ENCODE peak calls at places on chromosomes 5 and 9, in seven cellular contexts. B is transverse colon, H is prostate gland, D is breast epithelium, Z is vagina, E is endothelial cell of umbilical vein, P is spleen. Y is an unnamed sample.
A peak's percentile ranks its signal among the peaks of the same experiment; 100 is the strongest.

GRCh38 chr5:138595396-138595795 is 20.2 kb upstream of the HSPA9 start:
- DNase-seq in B (no peak), H (peak; percentile 16), D (no peak), Z (no peak), E (no peak), P (no peak), Y (no peak)

GRCh38 chr5:102946971-102947370 is 173.0 kb downstream of the GIN1 start:
- DNase-seq in B (no peak), H (no peak), D (no peak), Z (no peak), E (no peak), P (no peak), Y (no peak)

GRCh38 chr5:169307648-169308047 is 6.7 kb upstream of the SLIT3 start:
- DNase-seq in B (no peak), H (no peak), D (no peak), Z (no peak), E (no peak), P (no peak), Y (no peak)

GRCh38 chr9:36363448-36363847 is 36.6 kb downstream of the RNF38 start:
- DNase-seq in B (no peak), H (no peak), D (no peak), Z (no peak), E (no peak), P (no peak), Y (no peak)

GRCh38 chr5:34686762-34687268 is 30.7 kb downstream of the RAI14 start:
- DNase-seq in B (peak; percentile 84), H (no peak), D (no peak), Z (peak; percentile 94), E (peak; percentile 97), P (no peak), Y (peak; percentile 86)

GRCh38 chr5:155144956-155145355 is 131.4 kb downstream of the KIF4B start:
- DNase-seq in B (no peak), H (no peak), D (no peak), Z (no peak), E (no peak), P (no peak), Y (no peak)

GRCh38 chr9:97300586-97300985 is 6.9 kb upstream of the CCDC180 start:
- DNase-seq in B (no peak), H (no peak), D (no peak), Z (no peak), E (no peak), P (no peak), Y (no peak)

GRCh38 chr9:116576386-116576785 is 110.7 kb upstream of the TRIM32 start:
- DNase-seq in B (no peak), H (no peak), D (no peak), Z (no peak), E (no peak), P (no peak), Y (no peak)

GRCh38 chr5:142441638-142442037 is 116.8 kb upstream of the SPRY4 start:
- DNase-seq in B (peak; percentile 27), H (no peak), D (no peak), Z (no peak), E (no peak), P (no peak), Y (no peak)

GRCh38 chr5:83964235-83964634 is 243.6 kb upstream of the HAPLN1 start:
- DNase-seq in B (no peak), H (no peak), D (no peak), Z (no peak), E (peak; percentile 32), P (no peak), Y (no peak)

GRCh38 chr9:107872457-107873192 is 383.1 kb upstream of the KLF4 start:
- DNase-seq in B (no peak), H (no peak), D (no peak), Z (no peak), E (no peak), P (no peak), Y (no peak)

GRCh38 chr9:108185613-108186012 is 670.2 kb downstream of the ACTL7B start:
- DNase-seq in B (no peak), H (no peak), D (no peak), Z (no peak), E (no peak), P (no peak), Y (no peak)

GRCh38 chr9:77926314-77926959 is 105.2 kb downstream of the GNAQ start:
- DNase-seq in B (no peak), H (no peak), D (no peak), Z (no peak), E (peak; percentile 73), P (no peak), Y (no peak)

GRCh38 chr5:173394701-173395100 is 66.5 kb upstream of the STC2 start:
- DNase-seq in B (no peak), H (no peak), D (no peak), Z (no peak), E (no peak), P (no peak), Y (no peak)

GRCh38 chr5:69231851-69232250 is 2.8 kb upstream of the CDK7 start:
- DNase-seq in B (no peak), H (no peak), D (no peak), Z (no peak), E (no peak), P (no peak), Y (no peak)

GRCh38 chr9:2291980-2292704 is 277.0 kb downstream of the SMARCA2 start:
- DNase-seq in B (no peak), H (peak; percentile 53), D (peak; percentile 62), Z (no peak), E (no peak), P (no peak), Y (no peak)

GRCh38 chr9:99832558-99832864 is 10.8 kb downstream of the NR4A3 start:
- DNase-seq in B (no peak), H (no peak), D (no peak), Z (no peak), E (no peak), P (no peak), Y (no peak)

GRCh38 chr9:137459147-137459600 is at the start of gene NSMF:
- DNase-seq in B (peak; percentile 97), H (peak; percentile 95), D (peak; percentile 92), Z (no peak), E (peak; percentile 85), P (peak; percentile 98), Y (peak; percentile 98)

GRCh38 chr9:37293664-37294524 is 128.6 kb upstream of the GRHPR start:
- DNase-seq in B (no peak), H (no peak), D (no peak), Z (no peak), E (peak; percentile 43), P (no peak), Y (no peak)

GRCh38 chr5:32265902-32266301 is 46.8 kb downstream of the MTMR12 start:
- DNase-seq in B (no peak), H (no peak), D (no peak), Z (no peak), E (no peak), P (no peak), Y (no peak)

GRCh38 chr5:65203746-65204145 is 278.0 kb downstream of the ADAMTS6 start:
- DNase-seq in B (no peak), H (no peak), D (no peak), Z (no peak), E (peak; percentile 24), P (no peak), Y (no peak)

GRCh38 chr5:164057121-164057520 is 551.7 kb downstream of the MAT2B start:
- DNase-seq in B (no peak), H (no peak), D (no peak), Z (no peak), E (no peak), P (no peak), Y (no peak)

GRCh38 chr5:157471709-157472108 is 11.7 kb downstream of the NIPAL4 start:
- DNase-seq in B (no peak), H (no peak), D (no peak), Z (no peak), E (peak; percentile 27), P (no peak), Y (no peak)

GRCh38 chr9:114093761-114094505 is 5.2 kb downstream of the KIF12 start:
- DNase-seq in B (no peak), H (no peak), D (no peak), Z (no peak), E (no peak), P (peak; percentile 54), Y (no peak)

GRCh38 chr9:101270325-101270701 is 114.5 kb downstream of the BAAT start:
- DNase-seq in B (no peak), H (no peak), D (no peak), Z (no peak), E (no peak), P (no peak), Y (no peak)

GRCh38 chr9:101269596-101270324 is 115.0 kb downstream of the BAAT start:
- DNase-seq in B (no peak), H (no peak), D (no peak), Z (no peak), E (no peak), P (no peak), Y (no peak)

GRCh38 chr9:101268426-101268825 is 116.4 kb downstream of the BAAT start:
- DNase-seq in B (no peak), H (no peak), D (no peak), Z (no peak), E (no peak), P (no peak), Y (no peak)

GRCh38 chr9:101264727-101265126 is 120.1 kb downstream of the BAAT start:
- DNase-seq in B (no peak), H (no peak), D (no peak), Z (no peak), E (no peak), P (no peak), Y (no peak)
- TF ChIP-seq POLR2A in B (no peak), H (no peak), D (no peak), Z (no peak), E (no peak), P (no peak), Y (no peak)

GRCh38 chr9:89425921-89426388 is 72.0 kb downstream of the SEMA4D start:
- DNase-seq in B (no peak), H (no peak), D (no peak), Z (no peak), E (no peak), P (no peak), Y (no peak)
- H3K4me3 ChIP-seq in B (no peak overlapping the region), H (no peak overlapping the region), D (no peak overlapping the region), Z (no peak overlapping the region), E (no peak overlapping the region), P (no peak overlapping the region), Y (no peak overlapping the region)

DNA sequence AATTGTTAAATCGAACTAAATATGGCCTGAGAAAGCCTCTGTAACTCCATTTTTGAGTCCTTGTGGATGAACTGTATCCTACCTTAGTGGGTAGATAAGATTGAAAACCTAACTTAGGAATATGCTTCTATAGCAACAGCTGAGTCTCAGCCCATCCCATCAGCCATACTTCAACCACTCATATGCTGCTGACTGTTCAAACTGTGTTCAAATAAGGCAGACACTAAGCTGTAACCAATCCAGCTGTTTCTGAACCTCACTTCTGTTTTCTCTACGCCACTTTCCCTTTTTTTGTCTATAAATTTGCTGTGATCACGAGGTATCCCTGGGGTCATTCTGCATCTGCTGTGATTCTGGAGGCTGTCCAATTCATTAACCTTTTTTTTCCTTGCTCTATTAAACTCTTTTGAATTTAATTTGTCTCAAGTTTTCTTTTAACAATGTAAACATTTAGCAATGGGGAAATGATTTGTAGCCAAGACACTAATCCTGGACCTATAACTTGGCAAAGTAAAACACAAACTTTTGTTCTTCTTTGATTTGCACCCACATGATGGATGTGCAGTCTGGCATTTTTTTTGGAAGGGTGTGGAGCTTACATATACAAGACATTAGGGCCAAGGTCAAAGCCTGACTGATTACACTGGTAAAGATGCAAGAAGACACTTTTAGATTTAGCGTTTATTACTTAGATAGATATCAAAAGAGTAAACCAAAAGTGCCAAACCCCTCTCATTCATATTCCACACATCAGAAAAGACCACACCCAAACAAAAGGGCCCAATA is 14.9 kb upstream of the SCGB3A2 start:
- DNase-seq in B (no peak), H (no peak), D (no peak), Z (no peak), E (peak; percentile 37), P (no peak), Y (no peak)
- TF ChIP-seq POLR2AphosphoS5 in B (no peak), H (no peak), D (no peak), Z (no peak), E (no peak), P (no peak), Y (no peak)

GRCh38 chr5:113513384-113514262 is at the start of gene YTHDC2:
- DNase-seq in B (peak; percentile 88), H (peak; percentile 65), D (peak; percentile 80), Z (no peak), E (peak; percentile 90), P (peak; percentile 96), Y (peak; percentile 86)
- TF ChIP-seq POLR2A in B (peak; percentile 71), H (peak; percentile 65), D (no peak), Z (peak; percentile 51), E (peak; percentile 92), P (peak; percentile 18), Y (no peak)